ENCODE peak calls at places on chromosomes 7 and 10, in ten cellular contexts. A, H, U, M, Q, R, S, G, B and X are unnamed samples.

GRCh38 chr7:22611758-22612079 is 111.7 kb upstream of the STEAP1B start:
- DNase-seq in G (no peak), M (no peak), R (no peak), H (no peak), U (no peak), Q (no peak), A (no peak), S (no peak), B (no peak), X (no peak)

GRCh38 chr7:27182285-27182827 is 2.7 kb downstream of the HOXA11 start:
- DNase-seq in S (no peak), H (no peak), M (no peak), B (no peak), Q (peak; percentile 29), U (peak; percentile 56), R (no peak), A (peak; percentile 20), G (no peak), X (peak; percentile 20)

GRCh38 chr10:86413046-86413728 is 46.6 kb upstream of the GRID1 start:
- DNase-seq in A (no peak), M (no peak), G (no peak), B (no peak), H (no peak), Q (no peak), S (no peak), U (no peak), R (no peak), X (no peak)

GRCh38 chr7:76356823-76357222 is 2.0 kb downstream of the YWHAG start:
- DNase-seq in U (no peak), S (no peak), A (no peak), G (no peak), B (no peak), M (no peak), Q (no peak), R (no peak), H (peak; percentile 56), X (no peak)

GRCh38 chr7:120857558-120858298 is at the start of gene TSPAN12:
- DNase-seq in B (peak; percentile 32), G (peak; percentile 88), A (peak; percentile 84), Q (peak; percentile 90), H (peak; percentile 85), U (peak; percentile 84), S (no peak), R (peak; percentile 91), M (peak; percentile 95), X (peak; percentile 61)

GRCh38 chr7:78141533-78142281 is 343.1 kb downstream of the PHTF2 start:
- DNase-seq in A (no peak), M (no peak), S (no peak), Q (no peak), U (no peak), H (no peak), R (no peak), G (no peak), B (peak; percentile 29), X (no peak)

GRCh38 chr10:77809336-77809735 is 117.2 kb downstream of the DLG5 start:
- DNase-seq in A (no peak), H (no peak), S (no peak), R (no peak), M (no peak), B (no peak), U (no peak), G (no peak), Q (no peak), X (no peak)

GRCh38 chr10:110273474-110273873 is 31.2 kb downstream of the SMNDC1 start:
- DNase-seq in Q (no peak), S (no peak), H (peak; percentile 77), U (peak; percentile 79), R (no peak), M (no peak), G (peak; percentile 42), A (peak; percentile 88), B (peak; percentile 69), X (peak; percentile 38)

GRCh38 chr7:115008465-115009114 is 86.7 kb downstream of the MDFIC start:
- DNase-seq in S (no peak), G (peak; percentile 71), R (no peak), H (peak; percentile 37), B (peak; percentile 80), M (no peak), U (peak; percentile 68), Q (no peak), A (peak; percentile 83), X (peak; percentile 56)

GRCh38 chr7:115004121-115004520 is 82.2 kb downstream of the MDFIC start:
- DNase-seq in S (no peak), G (no peak), H (no peak), B (no peak), M (no peak), R (no peak), U (no peak), Q (no peak), A (no peak), X (no peak)

GRCh38 chr7:115005241-115005640 is 83.3 kb downstream of the MDFIC start:
- DNase-seq in B (no peak), S (no peak), R (no peak), G (no peak), U (no peak), H (no peak), A (no peak), Q (no peak), M (no peak), X (no peak)

GRCh38 chr7:115007751-115008150 is 85.9 kb downstream of the MDFIC start:
- DNase-seq in S (no peak), M (no peak), Q (no peak), A (no peak), G (no peak), R (no peak), U (no peak), B (no peak), H (no peak), X (no peak)

DNA sequence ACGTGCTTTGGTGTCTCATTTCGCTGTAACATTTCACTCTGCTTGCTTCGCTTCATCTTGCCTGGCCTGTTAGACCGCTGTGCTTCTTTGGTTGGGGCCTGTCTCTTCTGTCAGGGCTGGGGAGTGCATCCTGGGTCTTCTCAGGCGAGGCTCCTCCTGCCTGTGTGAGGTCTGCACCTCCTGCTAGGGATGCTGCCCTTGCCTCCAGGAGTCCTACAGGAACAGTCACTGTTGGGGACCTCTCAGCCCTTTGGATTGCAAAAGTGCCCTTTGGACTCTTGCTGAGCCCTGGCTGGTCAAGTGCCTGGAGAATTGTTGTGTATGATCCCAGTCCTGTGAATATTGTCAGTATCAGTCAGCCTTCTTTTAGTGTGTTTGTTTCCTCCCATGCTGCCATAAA is 84.0 kb downstream of the MDFIC start:
- DNase-seq in U (no peak), B (no peak), R (no peak), H (no peak), G (no peak), A (no peak), M (peak; percentile 84), S (no peak), Q (peak; percentile 66), X (no peak)
- H3K4me1 ChIP-seq in U (peaks cover 23% of the 10 kb centered on the region), B (peaks cover 7% of the 10 kb centered on the region), R (no peaks in the 10 kb centered on the region), H (peaks cover 41% of the 10 kb centered on the region), G (peaks cover 42% of the 10 kb centered on the region), A (peaks cover 20% of the 10 kb centered on the region), M (peaks cover 22% of the 10 kb centered on the region), S (no peaks in the 10 kb centered on the region), Q (peaks cover 26% of the 10 kb centered on the region), X (peaks cover 41% of the 10 kb centered on the region)

DNA sequence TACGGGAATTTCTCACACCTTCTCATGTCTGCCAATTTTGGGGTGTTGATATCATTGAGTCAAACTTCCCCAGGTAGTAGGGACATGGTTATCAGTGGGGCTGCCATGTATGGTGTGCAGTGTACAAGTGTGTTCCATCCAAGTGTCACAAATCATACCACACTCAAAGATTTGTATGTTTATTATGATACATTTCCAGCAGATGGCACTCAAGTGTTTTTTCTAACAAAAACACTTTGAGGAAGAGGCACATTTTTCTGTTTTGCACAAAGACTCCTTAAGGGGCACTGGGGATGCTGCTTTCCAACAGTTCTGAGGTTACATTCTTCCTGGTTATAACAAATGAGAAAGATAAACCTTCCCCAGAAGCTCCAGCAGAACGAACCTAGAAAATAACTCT is 414.5 kb downstream of the REEP3 start:
- DNase-seq in U (no peak), A (no peak), S (no peak), H (no peak), G (no peak), B (no peak), R (no peak), Q (no peak), M (no peak), X (no peak)
- TF ChIP-seq CTCF in U (no peak), A (no peak), S (peak; percentile 41), H (no peak), G (no peak), B (no peak), R (peak; percentile 18), Q (no peak), M (no peak), X (no peak)

GRCh38 chr10:122495406-122496340 is 34.3 kb downstream of the HTRA1 start:
- DNase-seq in M (peak; percentile 92), R (peak; percentile 32), U (no peak), S (no peak), H (peak; percentile 16), G (no peak), B (no peak), A (peak; percentile 81), Q (no peak), X (peak; percentile 49)

GRCh38 chr10:122499012-122499411 is 37.7 kb downstream of the HTRA1 start:
- DNase-seq in B (no peak), Q (peak; percentile 49), G (peak; percentile 52), S (no peak), H (no peak), U (no peak), R (no peak), A (no peak), M (no peak), X (no peak)

GRCh38 chr10:122499491-122499941 is 38.2 kb downstream of the HTRA1 start:
- DNase-seq in Q (peak; percentile 47), U (no peak), B (no peak), G (no peak), R (no peak), H (no peak), M (no peak), S (no peak), A (peak; percentile 65), X (peak; percentile 40)

GRCh38 chr10:122498521-122498920 is 37.2 kb downstream of the HTRA1 start:
- DNase-seq in G (no peak), B (peak; percentile 50), U (no peak), M (no peak), Q (no peak), R (no peak), A (peak; percentile 61), S (no peak), H (no peak), X (no peak)

DNA sequence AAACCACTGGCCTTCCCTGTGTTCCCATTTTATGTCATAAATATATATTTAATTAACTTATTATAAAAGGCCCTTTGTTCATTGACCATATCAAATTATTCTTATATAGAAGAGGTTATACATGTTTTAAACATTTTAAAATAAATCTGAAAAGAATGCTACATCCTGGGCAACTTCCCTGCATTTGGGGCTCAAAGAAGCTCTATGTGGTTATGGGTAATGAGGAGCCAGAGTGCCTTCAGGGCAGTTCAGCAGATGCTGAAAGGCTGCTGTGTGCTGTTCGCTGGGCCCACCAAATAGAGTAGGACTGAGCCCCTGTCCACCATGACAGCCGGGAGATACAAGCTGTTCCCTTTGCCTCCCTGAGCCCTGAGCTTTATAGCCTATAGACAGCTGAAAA is 35.9 kb downstream of the HTRA1 start:
- DNase-seq in Q (no peak), R (no peak), U (no peak), A (no peak), B (no peak), M (no peak), S (no peak), G (no peak), H (no peak), X (no peak)
- H3K4me1 ChIP-seq in Q (no peaks in the 10 kb centered on the region), R (peaks cover 4% of the 10 kb centered on the region), U (peaks cover 63% of the 10 kb centered on the region), A (peaks cover 64% of the 10 kb centered on the region), B (peaks cover 20% of the 10 kb centered on the region), M (peaks cover 3% of the 10 kb centered on the region), S (no peaks in the 10 kb centered on the region), G (peaks cover 54% of the 10 kb centered on the region), H (peaks cover 14% of the 10 kb centered on the region), X (peaks cover 15% of the 10 kb centered on the region)

DNA sequence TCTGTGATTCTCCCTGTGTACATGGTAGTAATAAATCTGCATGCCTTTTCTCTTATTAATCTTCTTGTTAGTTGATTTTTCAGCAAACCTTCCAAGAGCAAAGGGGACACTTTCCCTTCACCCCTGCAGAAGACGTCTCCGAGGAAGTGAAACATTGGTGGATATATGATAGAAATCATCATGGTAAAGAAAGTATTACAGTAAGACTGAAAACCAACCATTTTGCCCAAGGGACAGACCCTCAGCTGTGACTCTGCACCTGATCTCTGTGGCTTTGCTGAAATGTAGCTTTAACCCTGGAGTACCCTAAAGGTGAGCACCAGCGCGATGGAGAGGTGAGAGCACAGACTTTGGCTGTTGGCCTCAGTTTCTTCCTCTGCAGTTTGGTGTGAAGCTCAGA is 32.8 kb upstream of the MYO3A start:
- DNase-seq in G (no peak), B (no peak), R (no peak), M (no peak), H (no peak), U (no peak), S (no peak), Q (no peak), A (no peak), X (no peak)
- TF ChIP-seq CTCF in G (no peak), B (no peak), R (no peak), M (no peak), H (no peak), U (no peak), S (no peak), Q (no peak), A (no peak), X (no peak)